ENCODE peak calls at places on chromosomes 12 and 14, in eight cellular contexts. C, B, Z, P, I, G, N and E are unnamed samples. For H3K4me1, the result is how much of the 10 kb centered on the place peaks cover.

GRCh38 chr12:31588976-31589375 is 2.0 kb downstream of the DENND5B start:
- DNase-seq in C (no peak), B (no peak), Z (peak), P (no peak), I (no peak), G (no peak), N (no peak), E (no peak)

GRCh38 chr12:12180575-12180974 is 86.3 kb downstream of the LRP6 start:
- DNase-seq in C (no peak), B (no peak), Z (peak), P (no peak), I (no peak), G (no peak), N (no peak), E (no peak)

GRCh38 chr12:55743131-55743921 is 404 bp downstream of the GDF11 start:
- DNase-seq in C (peak), B (peak), Z (peak), P (no peak), I (peak), G (peak), N (peak), E (peak)

GRCh38 chr12:122005252-122005651 is 16.4 kb upstream of the BCL7A start:
- DNase-seq in C (no peak), B (no peak), Z (no peak), P (no peak), I (no peak), G (no peak), N (no peak), E (no peak)

GRCh38 chr12:75807494-75807893 is 224.1 kb downstream of the PHLDA1 start:
- DNase-seq in C (no peak), B (no peak), Z (no peak), P (no peak), I (no peak), G (no peak), N (no peak), E (no peak)

GRCh38 chr14:80867091-80867490 is 74.4 kb downstream of the CEP128 start:
- DNase-seq in C (no peak), B (no peak), Z (peak), P (no peak), I (no peak), G (no peak), N (no peak), E (no peak)

GRCh38 chr14:22844221-22845102 is 8.1 kb downstream of the MMP14 start:
- DNase-seq in C (no peak), B (no peak), Z (no peak), P (no peak), I (peak), G (no peak), N (no peak), E (no peak)

GRCh38 chr14:80419769-80420168 is 208.5 kb upstream of the DIO2 start:
- DNase-seq in C (no peak), B (no peak), Z (no peak), P (no peak), I (no peak), G (no peak), N (no peak), E (no peak)

GRCh38 chr14:94995551-94995950 is 161.8 kb downstream of the DICER1 start:
- DNase-seq in C (no peak), B (no peak), Z (no peak), P (no peak), I (no peak), G (no peak), N (no peak), E (no peak)

GRCh38 chr14:89845346-89845745 is 109.2 kb downstream of the EFCAB11 start:
- DNase-seq in C (no peak), B (peak), Z (peak), P (no peak), I (no peak), G (no peak), N (peak), E (no peak)

GRCh38 chr14:21796912-21797311 is 123.3 kb upstream of the OR4E1 start:
- DNase-seq in C (no peak), B (no peak), Z (no peak), P (peak), I (no peak), G (peak), N (no peak), E (no peak)

GRCh38 chr12:14260011-14260993 is 105.2 kb upstream of the ATF7IP start:
- DNase-seq in C (peak), B (peak), Z (peak), P (peak), I (peak), G (peak), N (no peak), E (peak)

GRCh38 chr14:69152181-69152943 is 557 bp downstream of the DCAF5 start:
- DNase-seq in C (peak), B (peak), Z (peak), P (no peak), I (no peak), G (peak), N (no peak), E (peak)

GRCh38 chr14:104423224-104423681 is 156.3 kb upstream of the C14orf180 start:
- DNase-seq in C (no peak), B (no peak), Z (no peak), P (no peak), I (no peak), G (no peak), N (no peak), E (no peak)

GRCh38 chr14:64953310-64953654 is 10.7 kb upstream of the GPX2 start:
- DNase-seq in C (no peak), B (no peak), Z (no peak), P (no peak), I (peak), G (no peak), N (no peak), E (no peak)
- H3K27ac ChIP-seq in C (no peak), B (no peak), Z (no peak), P (no peak), I (no peak), G (no peak), N (no peak), E (no peak)

GRCh38 chr14:72781476-72782181 is 112.3 kb downstream of the DPF3 start:
- DNase-seq in C (no peak), B (peak), Z (peak), P (no peak), I (no peak), G (no peak), N (peak), E (no peak)
- H3K4me3 ChIP-seq in C (no peak), B (no peak), Z (peak), P (no peak), I (no peak), G (no peak), N (no peak), E (no peak)

GRCh38 chr12:113781415-113782198 is 184.5 kb downstream of the RBM19 start:
- DNase-seq in C (no peak), B (no peak), Z (peak), P (no peak), I (no peak), G (no peak), N (no peak), E (no peak)

GRCh38 chr12:113777751-113778150 is 188.4 kb downstream of the RBM19 start:
- DNase-seq in C (no peak), B (no peak), Z (no peak), P (no peak), I (no peak), G (no peak), N (no peak), E (no peak)

GRCh38 chr12:113778432-113779128 is 187.5 kb downstream of the RBM19 start:
- DNase-seq in C (no peak), B (no peak), Z (no peak), P (no peak), I (no peak), G (peak), N (no peak), E (no peak)

GRCh38 chr12:113776536-113776935 is 189.6 kb downstream of the RBM19 start:
- DNase-seq in C (no peak), B (no peak), Z (no peak), P (no peak), I (no peak), G (no peak), N (no peak), E (no peak)

DNA sequence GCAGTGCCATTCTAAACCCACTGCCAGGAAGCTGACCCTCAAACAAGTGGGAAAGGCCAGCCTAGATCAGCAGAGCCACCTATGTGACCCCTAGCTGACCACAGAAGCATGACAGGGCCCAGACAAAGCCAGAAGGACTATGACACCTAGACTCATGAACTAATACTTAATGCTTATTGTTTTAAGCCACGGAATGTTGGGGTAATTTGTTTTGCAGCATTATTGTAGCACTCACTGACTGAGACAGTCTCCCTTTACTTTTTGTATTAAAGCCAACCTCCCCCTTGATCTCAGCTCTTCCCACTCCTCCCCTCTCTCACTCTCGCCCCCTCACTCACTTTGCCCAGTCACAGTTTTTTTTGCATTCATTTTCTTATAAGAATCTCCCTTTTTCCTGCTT is 186.4 kb downstream of the RBM19 start:
- DNase-seq in C (no peak), B (no peak), Z (no peak), P (no peak), I (no peak), G (no peak), N (no peak), E (no peak)
- H3K4me1 ChIP-seq in C (under half), B (under half), Z (under half), P (under half), I (under half), G (under half), N (under half), E (under half)

GRCh38 chr12:3251691-3252090 is 174.5 kb downstream of the TSPAN9 start:
- DNase-seq in C (no peak), B (no peak), Z (no peak), P (no peak), I (peak), G (no peak), N (no peak), E (peak)

GRCh38 chr12:3250576-3250975 is 173.4 kb downstream of the TSPAN9 start:
- DNase-seq in C (no peak), B (no peak), Z (no peak), P (no peak), I (no peak), G (no peak), N (no peak), E (no peak)

GRCh38 chr12:3251067-3251466 is 173.9 kb downstream of the TSPAN9 start:
- DNase-seq in C (no peak), B (no peak), Z (no peak), P (no peak), I (no peak), G (no peak), N (no peak), E (no peak)

GRCh38 chr12:3249081-3249800 is 172.1 kb downstream of the TSPAN9 start:
- DNase-seq in C (no peak), B (no peak), Z (no peak), P (no peak), I (no peak), G (no peak), N (no peak), E (no peak)

DNA sequence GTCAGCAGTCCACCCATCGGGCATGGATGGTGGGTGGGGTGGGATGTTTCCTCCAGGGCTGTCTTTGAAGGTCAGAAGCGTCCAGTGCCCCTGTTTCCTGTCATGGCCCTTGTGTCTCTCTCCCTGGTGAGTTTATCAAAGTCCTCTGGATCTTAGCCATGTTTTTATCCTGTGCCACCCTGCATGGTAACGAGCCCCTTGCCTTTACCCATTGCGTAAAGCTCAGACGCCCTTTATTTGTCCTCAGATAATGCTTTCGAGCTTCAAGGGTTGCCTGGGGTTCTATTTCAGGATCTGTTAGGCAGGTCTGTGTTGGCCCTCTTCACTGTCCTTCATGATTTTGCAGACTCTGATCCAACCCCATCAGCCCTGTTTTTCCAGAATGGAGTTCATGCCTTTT is 172.9 kb downstream of the TSPAN9 start:
- DNase-seq in C (no peak), B (no peak), Z (no peak), P (no peak), I (no peak), G (no peak), N (no peak), E (no peak)
- H3K27ac ChIP-seq in C (no peak), B (no peak), Z (no peak), P (no peak), I (no peak), G (no peak), N (no peak), E (no peak)

GRCh38 chr14:62244221-62244620 is 482.0 kb downstream of the SNAPC1 start:
- DNase-seq in C (no peak), B (no peak), Z (no peak), P (no peak), I (no peak), G (no peak), N (no peak), E (no peak)
- H3K4me3 ChIP-seq in C (no peak), B (no peak), Z (no peak), P (no peak), I (no peak), G (no peak), N (no peak), E (no peak)

GRCh38 chr14:36056846-36057245 is 119.7 kb downstream of the PTCSC3 start:
- DNase-seq in C (no peak), B (no peak), Z (no peak), P (no peak), I (no peak), G (no peak), N (no peak), E (no peak)
- H3K4me1 ChIP-seq in C (under half), B (under half), Z (under half), P (under half), I (under half), G (under half), N (under half), E (under half)

GRCh38 chr12:53051881-53052412 is 2.1 kb downstream of the TNS2 start:
- DNase-seq in C (peak), B (no peak), Z (no peak), P (no peak), I (peak), G (no peak), N (no peak), E (no peak)
- H3K27ac ChIP-seq in C (peak), B (peak), Z (peak), P (no peak), I (peak), G (no peak), N (peak), E (no peak)

GRCh38 chr14:71645656-71646055 is 286.6 kb upstream of the RGS6 start:
- DNase-seq in C (no peak), B (no peak), Z (peak), P (no peak), I (no peak), G (no peak), N (no peak), E (no peak)

GRCh38 chr14:71647086-71647784 is 285.0 kb upstream of the RGS6 start:
- DNase-seq in C (peak), B (peak), Z (no peak), P (peak), I (no peak), G (peak), N (no peak), E (no peak)

GRCh38 chr14:71648725-71649124 is 283.5 kb upstream of the RGS6 start:
- DNase-seq in C (no peak), B (no peak), Z (no peak), P (no peak), I (no peak), G (no peak), N (no peak), E (no peak)

GRCh38 chr14:71650187-71650586 is 282.0 kb upstream of the RGS6 start:
- DNase-seq in C (no peak), B (no peak), Z (peak), P (no peak), I (no peak), G (no peak), N (no peak), E (no peak)

GRCh38 chr14:71646518-71646917 is 285.7 kb upstream of the RGS6 start:
- DNase-seq in C (no peak), B (no peak), Z (no peak), P (no peak), I (no peak), G (no peak), N (no peak), E (no peak)
- H3K4me3 ChIP-seq in C (no peak), B (no peak), Z (no peak), P (no peak), I (no peak), G (no peak), N (no peak), E (no peak)